ENCODE peak calls at places on chromosomes 12 and 14, in seven cellular contexts. W is endodermal cell, V is uterus, B is tibial nerve, T is stomach, L is PC-3, Z is aorta. R is an unnamed sample. For H3K4me1, the result is how much of the 10 kb centered on the place peaks cover.

GRCh38 chr14:35474323-35474722 is 59.6 kb upstream of the INSM2 start:
- DNase-seq in W (no peak), V (no peak), B (no peak), T (no peak), L (no peak), Z (no peak), R (no peak)

GRCh38 chr14:94079891-94080605 is 954 bp downstream of the DDX24 start:
- DNase-seq in W (no peak), V (no peak), B (no peak), T (no peak), L (no peak), Z (no peak), R (no peak)

GRCh38 chr12:95282266-95282665 is 64.7 kb downstream of the VEZT start:
- DNase-seq in W (no peak), V (no peak), B (no peak), T (no peak), L (no peak), Z (no peak), R (no peak)

GRCh38 chr12:124441443-124442190 is 125.8 kb downstream of the NCOR2 start:
- DNase-seq in W (no peak), V (no peak), B (no peak), T (no peak), L (peak), Z (peak), R (no peak)

GRCh38 chr14:44529026-44529425 is 21.9 kb upstream of the FSCB start:
- DNase-seq in W (no peak), V (no peak), B (no peak), T (no peak), L (peak), Z (no peak), R (no peak)

GRCh38 chr14:100388137-100389050 is 65.3 kb downstream of the SLC25A47 start:
- DNase-seq in W (no peak), V (no peak), B (no peak), T (no peak), L (peak), Z (no peak), R (no peak)

GRCh38 chr12:94263905-94264655 is 115.7 kb downstream of the PLXNC1 start:
- DNase-seq in W (peak), V (no peak), B (no peak), T (no peak), L (no peak), Z (no peak), R (no peak)

GRCh38 chr12:96427269-96427729 is 27.1 kb upstream of the CDK17 start:
- DNase-seq in W (peak), V (peak), B (peak), T (peak), L (peak), Z (peak), R (peak)

GRCh38 chr14:71119075-71119474 is 211.8 kb downstream of the PCNX1 start:
- DNase-seq in W (no peak), V (no peak), B (no peak), T (no peak), L (peak), Z (no peak), R (no peak)

GRCh38 chr12:109222496-109222895 is 86.6 kb downstream of the FOXN4 start:
- DNase-seq in W (no peak), V (no peak), B (no peak), T (no peak), L (no peak), Z (peak), R (no peak)

GRCh38 chr12:117226505-117226904 is 36.2 kb upstream of the FBXO21 start:
- DNase-seq in W (no peak), V (no peak), B (no peak), T (no peak), L (no peak), Z (no peak), R (no peak)

GRCh38 chr12:9328065-9328464 is 119.9 kb upstream of the PZP start:
- DNase-seq in W (no peak), V (no peak), B (no peak), T (no peak), L (no peak), Z (no peak), R (no peak)

GRCh38 chr14:90354551-90355298 is 23.0 kb upstream of the NRDE2 start:
- DNase-seq in W (no peak), V (no peak), B (no peak), T (no peak), L (no peak), Z (no peak), R (no peak)

GRCh38 chr14:62800577-62800976 is 244.7 kb downstream of the KCNH5 start:
- DNase-seq in W (no peak), V (no peak), B (no peak), T (no peak), L (peak), Z (no peak), R (no peak)

GRCh38 chr12:25957898-25958253 is 606 bp upstream of the RASSF8 start:
- DNase-seq in W (no peak), V (peak), B (peak), T (no peak), L (peak), Z (no peak), R (no peak)

GRCh38 chr14:69574266-69574953 is at the start of gene CCDC177:
- DNase-seq in W (peak), V (no peak), B (no peak), T (peak), L (peak), Z (peak), R (no peak)

GRCh38 chr14:88128811-88129210 is 123.9 kb downstream of the GPR65 start:
- DNase-seq in W (no peak), V (no peak), B (no peak), T (no peak), L (peak), Z (no peak), R (no peak)

GRCh38 chr14:63286071-63286470 is 32.7 kb downstream of the GPHB5 start:
- DNase-seq in W (no peak), V (no peak), B (no peak), T (no peak), L (no peak), Z (no peak), R (no peak)

GRCh38 chr12:132807295-132808222 is 21.1 kb downstream of the GOLGA3 start:
- DNase-seq in W (peak), V (no peak), B (no peak), T (no peak), L (no peak), Z (no peak), R (no peak)

GRCh38 chr12:15541996-15542631 is 219.8 kb downstream of the PTPRO start:
- DNase-seq in W (no peak), V (no peak), B (no peak), T (no peak), L (no peak), Z (peak), R (no peak)

GRCh38 chr14:76672123-76672522 is 89.1 kb upstream of the VASH1 start:
- DNase-seq in W (no peak), V (no peak), B (no peak), T (no peak), L (peak), Z (no peak), R (no peak)

GRCh38 chr12:95949801-95950206 is 6.7 kb downstream of the AMDHD1 start:
- DNase-seq in W (no peak), V (no peak), B (no peak), T (no peak), L (no peak), Z (no peak), R (no peak)

GRCh38 chr12:49580572-49581535 is 12.9 kb upstream of the MCRS1 start:
- DNase-seq in W (peak), V (peak), B (peak), T (peak), L (peak), Z (peak), R (peak)

GRCh38 chr14:69904246-69904645 is 25.0 kb downstream of the SMOC1 start:
- DNase-seq in W (no peak), V (no peak), B (no peak), T (no peak), L (no peak), Z (no peak), R (no peak)

GRCh38 chr14:70186826-70187483 is 1.8 kb downstream of the SLC8A3 start:
- DNase-seq in W (peak), V (no peak), B (no peak), T (no peak), L (no peak), Z (no peak), R (no peak)

GRCh38 chr14:74459981-74460380 is 33.1 kb downstream of the NPC2 start:
- DNase-seq in W (peak), V (no peak), B (no peak), T (no peak), L (no peak), Z (no peak), R (no peak)

GRCh38 chr14:75609606-75610476 is 31.4 kb downstream of the FLVCR2 start:
- DNase-seq in W (no peak), V (no peak), B (peak), T (no peak), L (no peak), Z (no peak), R (no peak)

GRCh38 chr14:20191396-20191795 is 700 bp downstream of the OR11G2 start:
- DNase-seq in W (no peak), V (no peak), B (no peak), T (no peak), L (no peak), Z (no peak), R (no peak)

GRCh38 chr12:1611775-1612174 is 17.3 kb upstream of the WNT5B start:
- DNase-seq in W (no peak), V (no peak), B (no peak), T (no peak), L (no peak), Z (no peak), R (no peak)

GRCh38 chr12:10749700-10750384 is 26.7 kb upstream of the YBX3 start:
- DNase-seq in W (peak), V (peak), B (peak), T (peak), L (peak), Z (peak), R (peak)

GRCh38 chr14:24098927-24099813 is 5.1 kb downstream of the PCK2 start:
- DNase-seq in W (no peak), V (no peak), B (no peak), T (peak), L (no peak), Z (peak), R (no peak)

GRCh38 chr12:62618319-62618718 is 151.7 kb downstream of the MON2 start:
- DNase-seq in W (no peak), V (no peak), B (no peak), T (no peak), L (no peak), Z (no peak), R (no peak)

GRCh38 chr12:76583301-76583700 is 23.7 kb upstream of the OSBPL8 start:
- DNase-seq in W (no peak), V (no peak), B (no peak), T (no peak), L (no peak), Z (no peak), R (no peak)

GRCh38 chr12:66103011-66103913 is 27.3 kb downstream of the LLPH start:
- DNase-seq in W (peak), V (no peak), B (no peak), T (no peak), L (peak), Z (no peak), R (no peak)

GRCh38 chr12:123533672-123534643 is at the start of gene RILPL1:
- DNase-seq in W (peak), V (peak), B (no peak), T (peak), L (peak), Z (peak), R (peak)

GRCh38 chr12:104668274-104668718 is 211.5 kb downstream of the CHST11 start:
- DNase-seq in W (peak), V (peak), B (no peak), T (no peak), L (no peak), Z (no peak), R (peak)

GRCh38 chr12:17528394-17528793 is 561.6 kb downstream of the RERGL start:
- DNase-seq in W (peak), V (no peak), B (no peak), T (no peak), L (peak), Z (no peak), R (no peak)

GRCh38 chr14:56273949-56274348 is 155.7 kb downstream of the PELI2 start:
- DNase-seq in W (no peak), V (no peak), B (no peak), T (no peak), L (no peak), Z (no peak), R (no peak)

DNA sequence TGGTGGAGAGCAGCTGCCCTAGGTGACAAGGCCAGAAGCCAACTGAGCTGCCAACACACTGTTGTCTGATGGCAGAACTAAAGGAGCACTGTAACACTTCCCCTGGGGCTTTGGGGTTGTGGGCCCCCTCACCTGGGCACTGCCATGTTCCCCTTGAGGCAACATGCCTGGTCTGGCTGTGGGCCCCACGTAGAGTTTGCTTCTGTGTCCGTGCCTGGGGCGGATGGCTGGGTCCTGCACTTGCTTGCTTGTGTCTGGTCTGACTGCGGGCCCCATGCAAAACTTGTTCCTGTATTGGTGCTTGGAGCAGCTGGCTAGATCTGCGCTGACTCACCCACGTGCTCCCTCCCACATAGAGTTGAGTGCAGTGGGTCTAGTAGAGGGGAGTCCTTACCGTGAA is 78.4 kb downstream of the MNAT1 start:
- DNase-seq in W (no peak), V (no peak), B (no peak), T (no peak), L (no peak), Z (no peak), R (no peak)
- H3K4me1 ChIP-seq in W (under half), V (under half), B (under half), T (under half), L (under half), Z (under half), R (under half)

GRCh38 chr12:131025234-131025633 is 71.5 kb downstream of the ADGRD1 start:
- DNase-seq in W (no peak), V (no peak), B (no peak), T (no peak), L (no peak), Z (no peak), R (no peak)
- H3K27ac ChIP-seq in W (no peak), V (no peak), B (peak), T (no peak), L (no peak), Z (no peak), R (no peak)

GRCh38 chr14:46034305-46034704 is 617.3 kb downstream of the RPL10L start:
- DNase-seq in W (peak), V (no peak), B (no peak), T (no peak), L (no peak), Z (no peak), R (no peak)
- H3K4me3 ChIP-seq in W (no peak), V (no peak), B (no peak), T (no peak), L (no peak), Z (no peak), R (no peak)

DNA sequence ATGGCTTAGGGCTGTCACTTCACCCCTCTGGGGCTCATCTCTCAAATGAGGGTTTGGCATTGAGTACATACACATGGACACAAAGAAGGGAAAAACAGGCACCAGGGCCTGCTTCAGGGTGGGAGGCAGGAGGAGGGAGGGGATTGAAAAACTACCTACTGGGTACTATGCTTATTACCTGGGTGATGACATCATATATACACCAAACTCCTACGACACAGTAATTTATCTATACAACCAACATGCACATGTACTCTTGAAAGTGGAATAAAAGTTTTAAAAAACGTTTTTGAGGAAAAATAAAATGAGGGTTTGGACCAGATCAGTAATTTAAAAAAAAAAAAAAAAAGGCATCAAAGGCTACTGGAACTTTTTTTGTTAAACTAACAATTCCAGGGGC is 3.6 kb upstream of the TC2N start:
- DNase-seq in W (no peak), V (no peak), B (no peak), T (no peak), L (no peak), Z (no peak), R (no peak)
- H3K4me1 ChIP-seq in W (under half), V (under half), B (under half), T (half or more), L (under half), Z (under half), R (under half)

DNA sequence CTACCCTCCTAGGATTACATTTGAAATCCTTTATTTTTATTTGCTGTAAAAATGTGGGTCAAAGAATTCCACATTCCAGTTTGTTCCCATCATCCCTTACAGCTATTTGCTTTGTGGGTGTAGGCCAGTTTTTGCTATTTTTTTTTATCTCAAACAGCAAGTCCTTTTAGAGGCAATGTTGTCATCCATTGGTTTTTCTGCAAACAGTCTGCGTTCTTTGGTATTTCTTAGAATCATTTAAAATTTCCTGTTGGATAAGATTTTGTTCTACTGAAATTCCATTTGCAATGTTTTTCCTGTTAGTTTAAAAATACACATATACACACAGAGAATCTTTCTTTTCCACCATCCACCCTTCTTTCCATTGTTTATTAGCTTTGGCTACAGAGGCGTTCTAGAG is 53.3 kb upstream of the STK38L start:
- DNase-seq in W (no peak), V (no peak), B (no peak), T (no peak), L (peak), Z (no peak), R (no peak)
- H3K27ac ChIP-seq in W (no peak), V (peak), B (peak), T (peak), L (peak), Z (no peak), R (peak)